ENCODE peak calls at places on chromosome 4, in nine cellular contexts. One of them, this sample, is unnamed. For H3K9me3, the result is how much of the 10 kb centered on the place peaks cover.

GRCh38 chr4:41746440-41747229 is 1.9 kb downstream of the PHOX2B start:
- DNase-seq in A549: no peak
- DNase-seq in psoas muscle: no peak
- DNase-seq in thoracic aorta: no peak
- DNase-seq in vagina: no peak
- DNase-seq in Karpas-422: no peak
- DNase-seq in lower lobe of right lung: no peak
- DNase-seq in CD8-positive, alpha-beta T cell: no peak
- DNase-seq in left ventricle myocardium inferior: no peak
- DNase-seq in this sample: no peak

GRCh38 chr4:149145803-149146202 is 669.8 kb downstream of the IQCM start:
- DNase-seq in A549: no peak
- DNase-seq in psoas muscle: no peak
- DNase-seq in thoracic aorta: no peak
- DNase-seq in vagina: no peak
- DNase-seq in Karpas-422: no peak
- DNase-seq in lower lobe of right lung: no peak
- DNase-seq in CD8-positive, alpha-beta T cell: no peak
- DNase-seq in left ventricle myocardium inferior: no peak
- DNase-seq in this sample: no peak

GRCh38 chr4:99945718-99946345 is 586 bp downstream of the DNAJB14 start:
- DNase-seq in A549: no peak
- DNase-seq in psoas muscle: no peak
- DNase-seq in thoracic aorta: no peak
- DNase-seq in vagina: no peak
- DNase-seq in Karpas-422: peak
- DNase-seq in lower lobe of right lung: no peak
- DNase-seq in CD8-positive, alpha-beta T cell: no peak
- DNase-seq in left ventricle myocardium inferior: no peak
- DNase-seq in this sample: peak

GRCh38 chr4:48467891-48468290 is 15.3 kb upstream of the SLC10A4 start:
- DNase-seq in A549: no peak
- DNase-seq in psoas muscle: no peak
- DNase-seq in thoracic aorta: no peak
- DNase-seq in vagina: no peak
- DNase-seq in Karpas-422: no peak
- DNase-seq in lower lobe of right lung: no peak
- DNase-seq in CD8-positive, alpha-beta T cell: no peak
- DNase-seq in left ventricle myocardium inferior: no peak
- DNase-seq in this sample: no peak

GRCh38 chr4:60780874-60781273 is 419.3 kb upstream of the ADGRL3 start:
- DNase-seq in A549: no peak
- DNase-seq in psoas muscle: no peak
- DNase-seq in thoracic aorta: no peak
- DNase-seq in vagina: no peak
- DNase-seq in Karpas-422: no peak
- DNase-seq in lower lobe of right lung: no peak
- DNase-seq in CD8-positive, alpha-beta T cell: no peak
- DNase-seq in left ventricle myocardium inferior: no peak
- DNase-seq in this sample: no peak

GRCh38 chr4:136412708-136413107 is 1119.6 kb downstream of the PCDH18 start:
- DNase-seq in A549: no peak
- DNase-seq in psoas muscle: no peak
- DNase-seq in thoracic aorta: no peak
- DNase-seq in vagina: no peak
- DNase-seq in Karpas-422: no peak
- DNase-seq in lower lobe of right lung: no peak
- DNase-seq in CD8-positive, alpha-beta T cell: no peak
- DNase-seq in left ventricle myocardium inferior: no peak
- DNase-seq in this sample: no peak

GRCh38 chr4:24256547-24256946 is 327.8 kb downstream of the DHX15 start:
- DNase-seq in A549: no peak
- DNase-seq in psoas muscle: no peak
- DNase-seq in thoracic aorta: no peak
- DNase-seq in vagina: no peak
- DNase-seq in Karpas-422: no peak
- DNase-seq in lower lobe of right lung: no peak
- DNase-seq in CD8-positive, alpha-beta T cell: no peak
- DNase-seq in left ventricle myocardium inferior: no peak
- DNase-seq in this sample: no peak

GRCh38 chr4:25538430-25538829 is 117.2 kb upstream of the SLC34A2 start:
- DNase-seq in A549: no peak
- DNase-seq in psoas muscle: no peak
- DNase-seq in thoracic aorta: no peak
- DNase-seq in vagina: no peak
- DNase-seq in Karpas-422: no peak
- DNase-seq in lower lobe of right lung: no peak
- DNase-seq in CD8-positive, alpha-beta T cell: no peak
- DNase-seq in left ventricle myocardium inferior: no peak
- DNase-seq in this sample: peak

GRCh38 chr4:108010167-108010566 is 20.5 kb downstream of the HADH start:
- DNase-seq in A549: no peak
- DNase-seq in psoas muscle: no peak
- DNase-seq in thoracic aorta: no peak
- DNase-seq in vagina: no peak
- DNase-seq in Karpas-422: no peak
- DNase-seq in lower lobe of right lung: no peak
- DNase-seq in CD8-positive, alpha-beta T cell: no peak
- DNase-seq in left ventricle myocardium inferior: no peak
- DNase-seq in this sample: no peak

GRCh38 chr4:24262616-24263015 is 321.7 kb downstream of the DHX15 start:
- DNase-seq in A549: no peak
- DNase-seq in psoas muscle: no peak
- DNase-seq in thoracic aorta: no peak
- DNase-seq in vagina: no peak
- DNase-seq in Karpas-422: no peak
- DNase-seq in lower lobe of right lung: no peak
- DNase-seq in CD8-positive, alpha-beta T cell: no peak
- DNase-seq in left ventricle myocardium inferior: no peak
- DNase-seq in this sample: no peak

GRCh38 chr4:43816107-43816506 is 632.5 kb downstream of the KCTD8 start:
- DNase-seq in A549: no peak
- DNase-seq in psoas muscle: no peak
- DNase-seq in thoracic aorta: no peak
- DNase-seq in vagina: no peak
- DNase-seq in Karpas-422: no peak
- DNase-seq in lower lobe of right lung: no peak
- DNase-seq in CD8-positive, alpha-beta T cell: no peak
- DNase-seq in left ventricle myocardium inferior: no peak
- DNase-seq in this sample: no peak

GRCh38 chr4:22713841-22714240 is 21.1 kb downstream of the GBA3 start:
- DNase-seq in A549: no peak
- DNase-seq in psoas muscle: no peak
- DNase-seq in thoracic aorta: no peak
- DNase-seq in vagina: no peak
- DNase-seq in Karpas-422: no peak
- DNase-seq in lower lobe of right lung: no peak
- DNase-seq in CD8-positive, alpha-beta T cell: no peak
- DNase-seq in left ventricle myocardium inferior: no peak
- DNase-seq in this sample: no peak

GRCh38 chr4:98728433-98728832 is 70.0 kb upstream of the TSPAN5 start:
- DNase-seq in A549: no peak
- DNase-seq in psoas muscle: no peak
- DNase-seq in thoracic aorta: no peak
- DNase-seq in vagina: no peak
- DNase-seq in Karpas-422: no peak
- DNase-seq in lower lobe of right lung: no peak
- DNase-seq in CD8-positive, alpha-beta T cell: no peak
- DNase-seq in left ventricle myocardium inferior: no peak
- DNase-seq in this sample: no peak

GRCh38 chr4:113331811-113332210 is 282.4 kb downstream of the ANK2 start:
- DNase-seq in A549: no peak
- DNase-seq in psoas muscle: no peak
- DNase-seq in thoracic aorta: no peak
- DNase-seq in vagina: no peak
- DNase-seq in Karpas-422: no peak
- DNase-seq in lower lobe of right lung: no peak
- DNase-seq in CD8-positive, alpha-beta T cell: no peak
- DNase-seq in left ventricle myocardium inferior: no peak
- DNase-seq in this sample: no peak

GRCh38 chr4:120809518-120809917 is 113.0 kb downstream of the PRDM5 start:
- DNase-seq in A549: no peak
- DNase-seq in psoas muscle: no peak
- DNase-seq in thoracic aorta: no peak
- DNase-seq in vagina: no peak
- DNase-seq in Karpas-422: peak
- DNase-seq in lower lobe of right lung: no peak
- DNase-seq in CD8-positive, alpha-beta T cell: no peak
- DNase-seq in left ventricle myocardium inferior: no peak
- DNase-seq in this sample: no peak

GRCh38 chr4:25351777-25352421 is 25.2 kb upstream of the ANAPC4 start:
- DNase-seq in A549: no peak
- DNase-seq in psoas muscle: no peak
- DNase-seq in thoracic aorta: no peak
- DNase-seq in vagina: no peak
- DNase-seq in Karpas-422: no peak
- DNase-seq in lower lobe of right lung: no peak
- DNase-seq in CD8-positive, alpha-beta T cell: no peak
- DNase-seq in left ventricle myocardium inferior: no peak
- DNase-seq in this sample: no peak

GRCh38 chr4:106763044-106763443 is 273.1 kb downstream of the DKK2 start:
- DNase-seq in A549: no peak
- DNase-seq in psoas muscle: no peak
- DNase-seq in thoracic aorta: no peak
- DNase-seq in vagina: no peak
- DNase-seq in Karpas-422: no peak
- DNase-seq in lower lobe of right lung: no peak
- DNase-seq in CD8-positive, alpha-beta T cell: no peak
- DNase-seq in left ventricle myocardium inferior: no peak
- DNase-seq in this sample: no peak

GRCh38 chr4:174989791-174990190 is 71.6 kb downstream of the ADAM29 start:
- DNase-seq in A549: no peak
- DNase-seq in psoas muscle: no peak
- DNase-seq in thoracic aorta: no peak
- DNase-seq in vagina: no peak
- DNase-seq in Karpas-422: no peak
- DNase-seq in lower lobe of right lung: no peak
- DNase-seq in CD8-positive, alpha-beta T cell: no peak
- DNase-seq in left ventricle myocardium inferior: no peak
- DNase-seq in this sample: no peak
- H3K9me3 ChIP-seq in A549: under half
- H3K9me3 ChIP-seq in psoas muscle: under half
- H3K9me3 ChIP-seq in thoracic aorta: under half
- H3K9me3 ChIP-seq in vagina: under half
- H3K9me3 ChIP-seq in Karpas-422: under half
- H3K9me3 ChIP-seq in lower lobe of right lung: under half
- H3K9me3 ChIP-seq in CD8-positive, alpha-beta T cell: under half
- H3K9me3 ChIP-seq in left ventricle myocardium inferior: half or more
- H3K9me3 ChIP-seq in this sample: under half

DNA sequence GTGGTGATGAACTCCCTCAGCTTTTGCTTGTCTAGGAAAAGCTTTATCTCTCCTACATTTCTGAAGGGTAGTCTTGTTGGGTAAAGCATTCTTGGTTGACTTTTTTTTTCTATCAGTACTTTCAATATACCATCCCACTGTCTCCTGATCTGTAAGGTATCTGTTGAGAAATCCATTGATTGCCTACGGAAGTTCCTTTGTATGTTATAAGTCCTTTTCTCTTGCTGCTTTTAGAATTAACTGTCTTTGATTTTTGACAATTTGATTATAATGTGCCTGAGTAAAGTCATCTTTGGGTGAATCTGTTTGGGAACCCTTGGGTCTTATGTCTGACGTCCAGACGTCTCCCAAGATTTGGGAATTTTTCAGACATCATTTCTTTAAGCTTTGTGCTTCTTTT is 30.8 kb downstream of the SCLT1 start:
- DNase-seq in A549: no peak
- DNase-seq in psoas muscle: no peak
- DNase-seq in thoracic aorta: no peak
- DNase-seq in vagina: no peak
- DNase-seq in Karpas-422: no peak
- DNase-seq in lower lobe of right lung: no peak
- DNase-seq in CD8-positive, alpha-beta T cell: no peak
- DNase-seq in left ventricle myocardium inferior: no peak
- DNase-seq in this sample: no peak
- H3K9me3 ChIP-seq in A549: under half
- H3K9me3 ChIP-seq in psoas muscle: half or more
- H3K9me3 ChIP-seq in thoracic aorta: half or more
- H3K9me3 ChIP-seq in vagina: half or more
- H3K9me3 ChIP-seq in Karpas-422: half or more
- H3K9me3 ChIP-seq in lower lobe of right lung: half or more
- H3K9me3 ChIP-seq in CD8-positive, alpha-beta T cell: under half
- H3K9me3 ChIP-seq in left ventricle myocardium inferior: half or more
- H3K9me3 ChIP-seq in this sample: under half

DNA sequence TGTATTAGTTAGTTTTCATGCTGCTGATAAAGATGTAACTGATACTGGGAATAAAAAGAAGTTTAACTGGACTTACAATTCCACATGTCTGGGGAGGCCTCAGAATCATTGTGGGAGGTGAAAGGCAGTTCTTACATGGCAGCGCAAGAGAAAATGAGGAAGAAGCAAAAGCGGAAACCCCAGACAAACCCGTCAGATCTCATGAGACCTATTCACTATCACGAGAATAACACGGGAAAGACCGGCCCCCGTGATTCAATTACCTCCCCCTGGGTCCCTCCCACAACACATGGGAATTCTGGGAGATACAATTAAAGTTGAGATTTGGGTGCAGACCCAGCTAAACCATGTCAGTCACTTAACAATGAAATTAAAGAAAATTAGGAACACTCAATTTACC is 499.1 kb downstream of the FSTL5 start:
- DNase-seq in A549: no peak
- DNase-seq in psoas muscle: no peak
- DNase-seq in thoracic aorta: no peak
- DNase-seq in vagina: no peak
- DNase-seq in Karpas-422: no peak
- DNase-seq in lower lobe of right lung: no peak
- DNase-seq in CD8-positive, alpha-beta T cell: no peak
- DNase-seq in left ventricle myocardium inferior: no peak
- DNase-seq in this sample: no peak
- H3K9me3 ChIP-seq in A549: under half
- H3K9me3 ChIP-seq in psoas muscle: under half
- H3K9me3 ChIP-seq in thoracic aorta: under half
- H3K9me3 ChIP-seq in vagina: under half
- H3K9me3 ChIP-seq in Karpas-422: under half
- H3K9me3 ChIP-seq in lower lobe of right lung: under half
- H3K9me3 ChIP-seq in CD8-positive, alpha-beta T cell: under half
- H3K9me3 ChIP-seq in left ventricle myocardium inferior: under half
- H3K9me3 ChIP-seq in this sample: under half

DNA sequence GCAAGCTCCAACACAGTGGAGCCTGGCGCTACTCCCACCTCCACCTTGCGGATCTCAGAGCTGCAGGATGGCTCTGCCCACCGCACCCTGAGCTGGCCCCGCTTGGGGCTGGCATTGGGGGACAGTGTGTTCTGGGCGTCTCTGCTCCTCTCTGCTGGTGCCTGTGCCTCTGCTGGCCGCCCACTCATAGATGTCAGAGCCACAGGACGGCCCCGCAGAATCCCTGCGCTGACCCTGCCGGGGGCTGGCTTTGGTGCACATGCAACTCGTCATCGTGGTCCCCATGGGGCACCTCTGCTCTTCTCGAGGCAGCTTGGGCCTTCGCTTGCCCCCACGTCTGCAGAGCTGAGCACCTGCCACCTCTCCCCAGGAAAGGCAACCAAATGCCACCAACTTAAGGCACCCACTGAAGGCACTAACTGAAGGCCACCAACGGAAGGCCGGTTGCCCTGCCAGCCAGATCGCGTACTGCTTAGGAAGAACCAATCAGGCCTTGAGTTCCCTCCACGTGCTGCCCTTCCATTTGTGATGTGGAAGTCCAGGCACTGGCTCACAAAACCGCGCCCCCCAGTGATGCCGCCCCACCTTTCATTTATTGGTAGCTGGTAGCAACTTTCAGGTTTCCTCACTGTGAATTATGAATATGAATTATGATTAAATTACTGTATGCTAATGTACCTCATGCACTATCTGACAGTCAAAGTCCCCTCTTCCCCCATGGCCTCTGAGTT is 23.3 kb upstream of the FRG1 start:
- DNase-seq in A549: no peak
- DNase-seq in psoas muscle: no peak
- DNase-seq in thoracic aorta: no peak
- DNase-seq in vagina: no peak
- DNase-seq in Karpas-422: no peak
- DNase-seq in lower lobe of right lung: no peak
- DNase-seq in CD8-positive, alpha-beta T cell: no peak
- DNase-seq in left ventricle myocardium inferior: no peak
- DNase-seq in this sample: no peak
- H3K9me3 ChIP-seq in A549: under half
- H3K9me3 ChIP-seq in psoas muscle: under half
- H3K9me3 ChIP-seq in thoracic aorta: under half
- H3K9me3 ChIP-seq in vagina: under half
- H3K9me3 ChIP-seq in Karpas-422: under half
- H3K9me3 ChIP-seq in lower lobe of right lung: under half
- H3K9me3 ChIP-seq in CD8-positive, alpha-beta T cell: under half
- H3K9me3 ChIP-seq in left ventricle myocardium inferior: under half
- H3K9me3 ChIP-seq in this sample: under half

This sample was measured in small intestine.